ENCODE peak calls at places on chromosomes 4 and X, in eight cellular contexts. E is dorsolateral prefrontal cortex, K is small intestine, M is HL-60, J is type B pancreatic cell, Q is aorta, A is cardiac muscle cell, F is SK-N-SH. I is an unnamed sample.

GRCh38 chr4:20764353-20764752 is 64.1 kb downstream of the PACRGL start:
- DNase-seq in A (no peak), J (no peak), M (no peak), F (no peak), Q (no peak), K (no peak), E (no peak), I (no peak)

GRCh38 chr4:55125763-55126541 is 557 bp upstream of the KDR start:
- DNase-seq in K (no peak), J (no peak), E (no peak), M (no peak), Q (peak), A (peak), F (peak), I (no peak)

GRCh38 chr4:6335040-6335590 is 65.5 kb downstream of the WFS1 start:
- DNase-seq in K (no peak), J (no peak), F (no peak), E (no peak), Q (peak), A (no peak), M (no peak), I (no peak)

GRCh38 chrX:54423161-54423888 is 16.9 kb upstream of the TSR2 start:
- DNase-seq in J (no peak), E (no peak), A (peak), M (no peak), F (no peak), Q (no peak), K (peak), I (no peak)

GRCh38 chr4:106803107-106803506 is 233.0 kb downstream of the DKK2 start:
- DNase-seq in A (no peak), K (no peak), Q (no peak), J (no peak), M (no peak), E (no peak), F (no peak), I (no peak)

GRCh38 chrX:107505223-107505622 is 55.8 kb downstream of the FRMPD3 start:
- DNase-seq in A (no peak), E (no peak), Q (no peak), J (no peak), M (no peak), F (no peak), K (no peak), I (no peak)

GRCh38 chr4:93814722-93815121 is 13.8 kb upstream of the ATOH1 start:
- DNase-seq in M (peak), F (no peak), E (no peak), K (no peak), J (no peak), A (no peak), Q (peak), I (no peak)

GRCh38 chrX:11531226-11531625 is 134.5 kb downstream of the ARHGAP6 start:
- DNase-seq in M (no peak), F (no peak), Q (no peak), J (no peak), E (no peak), K (no peak), A (no peak), I (no peak)

GRCh38 chr4:54101190-54102041 is 1.5 kb downstream of the GSX2 start:
- DNase-seq in J (no peak), E (no peak), F (peak), K (no peak), Q (no peak), A (no peak), M (no peak), I (no peak)

GRCh38 chr4:4334798-4335520 is 44.9 kb downstream of the ZBTB49 start:
- DNase-seq in J (no peak), F (peak), Q (peak), E (peak), M (peak), K (peak), A (peak), I (no peak)

GRCh38 chrX:136779346-136779781 is 1.4 kb downstream of the ARHGEF6 start:
- DNase-seq in E (no peak), F (no peak), J (no peak), A (no peak), K (peak), Q (no peak), M (peak), I (no peak)

GRCh38 chr4:96593422-96593821 is 753.5 kb downstream of the PDHA2 start:
- DNase-seq in M (no peak), F (no peak), E (no peak), Q (no peak), A (no peak), J (no peak), K (no peak), I (no peak)

GRCh38 chrX:13688772-13689518 is at the start of gene RAB9A:
- DNase-seq in Q (peak), F (peak), J (peak), E (peak), M (peak), K (peak), A (peak), I (peak)

GRCh38 chr4:54929459-54929858 is 195.9 kb downstream of the KDR start:
- DNase-seq in J (no peak), E (no peak), K (no peak), A (no peak), F (peak), M (no peak), Q (no peak), I (peak)

GRCh38 chrX:123422875-123423274 is 238.8 kb downstream of the GRIA3 start:
- DNase-seq in E (no peak), A (peak), M (no peak), J (no peak), K (peak), Q (no peak), F (peak), I (no peak)

GRCh38 chrX:139495324-139495723 is 35.2 kb upstream of the F9 start:
- DNase-seq in Q (no peak), M (no peak), A (no peak), F (no peak), J (no peak), K (no peak), E (no peak), I (no peak)

GRCh38 chr4:8540586-8540985 is 39.6 kb upstream of the GPR78 start:
- DNase-seq in M (no peak), K (no peak), A (no peak), J (no peak), E (no peak), F (no peak), Q (no peak), I (no peak)

GRCh38 chr4:42843694-42844093 is 48.8 kb upstream of the GRXCR1 start:
- DNase-seq in A (no peak), M (no peak), F (no peak), J (no peak), K (no peak), Q (no peak), E (no peak), I (no peak)

GRCh38 chrX:134806707-134807038 is 148.4 kb upstream of the PLAC1 start:
- DNase-seq in E (no peak), K (no peak), F (no peak), J (no peak), A (no peak), M (no peak), Q (no peak), I (no peak)

GRCh38 chr4:39502034-39502658 is 25.1 kb downstream of the UGDH start:
- DNase-seq in E (no peak), Q (no peak), K (no peak), J (no peak), A (no peak), M (no peak), F (no peak), I (no peak)

GRCh38 chrX:68571292-68572256 is 72.7 kb downstream of the YIPF6 start:
- DNase-seq in A (no peak), M (no peak), F (no peak), K (no peak), E (no peak), J (no peak), Q (no peak), I (no peak)

GRCh38 chrX:154986826-154987575 is 35.5 kb downstream of the F8 start:
- DNase-seq in J (no peak), Q (no peak), E (no peak), A (no peak), K (no peak), M (no peak), F (no peak), I (no peak)

GRCh38 chr4:17578482-17578891 is 1.5 kb downstream of the LAP3 start:
- DNase-seq in K (peak), Q (no peak), F (no peak), M (peak), A (no peak), J (no peak), E (no peak), I (no peak)

GRCh38 chrX:103517246-103517645 is 2.0 kb downstream of the RAB40A start:
- DNase-seq in Q (no peak), F (no peak), A (no peak), J (no peak), M (no peak), K (no peak), E (no peak), I (no peak)

GRCh38 chr4:55768291-55768690 is 51.3 kb upstream of the EXOC1L start:
- DNase-seq in Q (no peak), M (no peak), A (no peak), K (no peak), E (no peak), J (no peak), F (no peak), I (no peak)

GRCh38 chr4:14897217-14897616 is 105.1 kb upstream of the CPEB2 start:
- DNase-seq in F (no peak), Q (no peak), J (no peak), E (no peak), M (no peak), K (no peak), A (no peak), I (no peak)

GRCh38 chrX:154123241-154124219 is 20.5 kb upstream of the OPN1LW start:
- DNase-seq in Q (no peak), K (peak), M (peak), F (peak), J (no peak), E (no peak), A (no peak), I (no peak)

GRCh38 chrX:153638436-153639176 is 8.4 kb upstream of the DUSP9 start:
- DNase-seq in A (no peak), F (peak), K (no peak), J (no peak), Q (no peak), E (no peak), M (no peak), I (no peak)

GRCh38 chrX:10045327-10046000 is 78.3 kb downstream of the CLDN34 start:
- DNase-seq in K (no peak), M (no peak), Q (peak), E (no peak), A (no peak), J (no peak), F (no peak), I (no peak)

GRCh38 chrX:130172127-130172834 is 519 bp downstream of the RAB33A start:
- DNase-seq in E (no peak), F (peak), A (no peak), Q (no peak), J (no peak), M (no peak), K (no peak), I (no peak)

GRCh38 chr4:25112349-25113008 is 47.8 kb downstream of the SEPSECS start:
- DNase-seq in K (no peak), F (no peak), Q (no peak), M (no peak), E (no peak), J (no peak), A (no peak), I (no peak)

GRCh38 chr4:97576955-97577354 is 566.3 kb downstream of the STPG2 start:
- DNase-seq in F (no peak), M (no peak), Q (no peak), A (no peak), E (no peak), K (no peak), J (no peak), I (no peak)

I was measured in SHP77.